ENCODE peak calls at places on chromosomes 6 and 20, in nine cellular contexts. One of them, this sample, is unnamed.

GRCh38 chr6:7991992-7992815 is 72.0 kb downstream of the BLOC1S5 start:
- DNase-seq in GM12878: peak; percentile 13
- DNase-seq in breast epithelium: no peak
- DNase-seq in stomach: no peak
- DNase-seq in suprapubic skin: no peak
- DNase-seq in transverse colon: no peak
- DNase-seq in sigmoid colon: peak; percentile 68
- DNase-seq in endothelial cell of umbilical vein: peak; percentile 96
- DNase-seq in HCT116: peak; percentile 24
- DNase-seq in this sample: no peak

GRCh38 chr6:167501831-167502385 is 177.0 kb downstream of the TTLL2 start:
- DNase-seq in suprapubic skin: no peak
- DNase-seq in GM12878: no peak
- DNase-seq in HCT116: peak; percentile 33
- DNase-seq in transverse colon: peak; percentile 69
- DNase-seq in stomach: peak; percentile 70
- DNase-seq in sigmoid colon: no peak
- DNase-seq in endothelial cell of umbilical vein: no peak
- DNase-seq in breast epithelium: no peak
- DNase-seq in this sample: no peak

GRCh38 chr6:26056583-26057350 is 30.5 kb upstream of the HFE start:
- DNase-seq in transverse colon: peak; percentile 24
- DNase-seq in GM12878: no peak
- DNase-seq in suprapubic skin: no peak
- DNase-seq in endothelial cell of umbilical vein: peak; percentile 68
- DNase-seq in breast epithelium: no peak
- DNase-seq in HCT116: no peak
- DNase-seq in sigmoid colon: peak; percentile 69
- DNase-seq in stomach: no peak
- DNase-seq in this sample: peak; percentile 94

GRCh38 chr6:109308018-109308492 is 74.2 kb downstream of the CD164 start:
- DNase-seq in GM12878: no peak
- DNase-seq in endothelial cell of umbilical vein: no peak
- DNase-seq in breast epithelium: no peak
- DNase-seq in stomach: peak; percentile 65
- DNase-seq in HCT116: no peak
- DNase-seq in suprapubic skin: peak; percentile 82
- DNase-seq in sigmoid colon: no peak
- DNase-seq in transverse colon: peak; percentile 74
- DNase-seq in this sample: peak; percentile 93

GRCh38 chr6:156720739-156721714 is 56.2 kb upstream of the ARID1B start:
- DNase-seq in endothelial cell of umbilical vein: peak; percentile 19
- DNase-seq in suprapubic skin: no peak
- DNase-seq in sigmoid colon: no peak
- DNase-seq in breast epithelium: peak; percentile 53
- DNase-seq in stomach: peak; percentile 73
- DNase-seq in transverse colon: peak; percentile 52
- DNase-seq in GM12878: peak; percentile 76
- DNase-seq in HCT116: no peak
- DNase-seq in this sample: no peak

GRCh38 chr6:83592770-83593394 is 80.5 kb downstream of the PRSS35 start:
- DNase-seq in transverse colon: no peak
- DNase-seq in suprapubic skin: no peak
- DNase-seq in stomach: no peak
- DNase-seq in breast epithelium: no peak
- DNase-seq in sigmoid colon: no peak
- DNase-seq in endothelial cell of umbilical vein: peak; percentile 13
- DNase-seq in HCT116: peak; percentile 26
- DNase-seq in GM12878: peak; percentile 9
- DNase-seq in this sample: no peak

GRCh38 chr6:73309784-73310502 is 44.1 kb downstream of the DPPA5 start:
- DNase-seq in stomach: peak; percentile 65
- DNase-seq in sigmoid colon: peak; percentile 69
- DNase-seq in GM12878: no peak
- DNase-seq in breast epithelium: no peak
- DNase-seq in HCT116: peak; percentile 54
- DNase-seq in suprapubic skin: no peak
- DNase-seq in transverse colon: peak; percentile 59
- DNase-seq in endothelial cell of umbilical vein: peak; percentile 68
- DNase-seq in this sample: no peak

GRCh38 chr20:14583413-14583812 is 246.0 kb upstream of the FLRT3 start:
- DNase-seq in stomach: no peak
- DNase-seq in suprapubic skin: no peak
- DNase-seq in endothelial cell of umbilical vein: no peak
- DNase-seq in sigmoid colon: no peak
- DNase-seq in transverse colon: no peak
- DNase-seq in HCT116: peak; percentile 15
- DNase-seq in GM12878: no peak
- DNase-seq in breast epithelium: no peak
- DNase-seq in this sample: no peak

GRCh38 chr6:140846518-140847277 is 1286.0 kb upstream of the GJE1 start:
- DNase-seq in sigmoid colon: no peak
- DNase-seq in HCT116: no peak
- DNase-seq in stomach: no peak
- DNase-seq in transverse colon: no peak
- DNase-seq in endothelial cell of umbilical vein: peak; percentile 64
- DNase-seq in GM12878: no peak
- DNase-seq in breast epithelium: no peak
- DNase-seq in suprapubic skin: no peak
- DNase-seq in this sample: no peak

GRCh38 chr6:69181964-69182363 is 546.9 kb downstream of the ADGRB3 start:
- DNase-seq in sigmoid colon: no peak
- DNase-seq in HCT116: no peak
- DNase-seq in endothelial cell of umbilical vein: no peak
- DNase-seq in transverse colon: no peak
- DNase-seq in GM12878: no peak
- DNase-seq in stomach: no peak
- DNase-seq in suprapubic skin: no peak
- DNase-seq in breast epithelium: no peak
- DNase-seq in this sample: no peak

DNA sequence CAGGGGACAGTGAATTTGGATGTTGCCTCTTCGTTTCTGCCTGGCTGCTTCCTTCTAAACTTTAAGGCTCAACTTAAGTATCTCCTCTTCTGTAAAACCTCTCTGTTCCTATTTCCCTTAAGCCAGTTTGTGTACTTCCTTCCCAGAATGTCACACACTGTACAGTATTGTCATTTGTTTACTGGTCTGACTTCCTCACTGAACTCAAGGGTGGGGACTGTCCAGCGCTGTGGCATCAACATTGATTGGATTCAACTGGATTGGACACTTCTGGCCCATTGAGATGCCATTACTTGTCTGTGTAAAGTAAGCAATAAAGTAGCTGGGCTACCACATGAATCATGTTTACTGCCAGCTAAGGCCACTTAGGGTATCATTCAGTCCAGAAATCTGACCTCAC is 69.7 kb downstream of the ANKS1A start:
- DNase-seq in HCT116: no peak
- DNase-seq in GM12878: no peak
- DNase-seq in stomach: no peak
- DNase-seq in endothelial cell of umbilical vein: no peak
- DNase-seq in transverse colon: peak; percentile 30
- DNase-seq in breast epithelium: no peak
- DNase-seq in sigmoid colon: no peak
- DNase-seq in suprapubic skin: no peak
- DNase-seq in this sample: no peak
- TF ChIP-seq POLR2AphosphoS5 in HCT116: no peak
- TF ChIP-seq POLR2AphosphoS5 in GM12878: no peak
- TF ChIP-seq POLR2AphosphoS5 in stomach: no peak
- TF ChIP-seq POLR2AphosphoS5 in endothelial cell of umbilical vein: no peak
- TF ChIP-seq POLR2AphosphoS5 in transverse colon: no peak
- TF ChIP-seq POLR2AphosphoS5 in breast epithelium: no peak
- TF ChIP-seq POLR2AphosphoS5 in sigmoid colon: no peak
- TF ChIP-seq POLR2AphosphoS5 in suprapubic skin: no peak
- TF ChIP-seq POLR2AphosphoS5 in this sample: no peak

DNA sequence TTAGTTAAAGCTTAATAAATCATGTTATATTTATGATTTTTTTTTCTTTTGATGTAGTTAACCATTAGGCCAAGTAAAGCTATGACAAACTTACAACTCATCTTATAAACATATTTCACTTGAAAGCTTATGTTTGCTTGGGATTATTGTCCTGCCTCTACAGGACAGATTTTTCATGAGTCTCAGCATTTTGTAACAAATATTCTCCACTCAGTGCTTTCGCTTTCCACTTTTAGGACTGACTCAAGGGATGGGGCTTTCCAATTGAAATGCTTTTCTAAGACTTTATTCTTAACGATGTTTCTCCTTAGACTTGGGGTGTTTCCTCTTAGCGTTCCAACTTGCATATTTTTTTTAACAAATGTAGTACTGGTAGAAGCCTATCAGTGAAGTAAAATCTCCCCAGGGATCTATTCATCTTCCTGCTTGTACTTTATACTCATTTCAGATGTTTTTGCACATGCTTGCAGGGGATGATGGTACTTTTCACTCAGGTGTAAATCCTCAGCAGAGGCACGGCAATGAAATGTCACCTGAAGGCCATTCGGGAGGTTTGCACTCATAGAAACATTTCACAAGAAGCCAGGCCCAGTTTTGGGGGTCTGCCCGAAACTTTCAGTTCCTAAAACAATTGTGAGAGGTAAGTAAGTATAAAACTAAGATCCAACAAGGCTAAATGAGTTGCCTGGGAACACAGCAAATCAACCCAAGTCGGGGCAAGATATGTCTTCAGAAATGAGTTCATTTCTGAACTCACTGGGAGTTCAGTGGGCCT is 298.1 kb upstream of the FOXQ1 start:
- DNase-seq in GM12878: peak; percentile 34
- DNase-seq in suprapubic skin: no peak
- DNase-seq in HCT116: no peak
- DNase-seq in breast epithelium: no peak
- DNase-seq in stomach: no peak
- DNase-seq in sigmoid colon: no peak
- DNase-seq in endothelial cell of umbilical vein: no peak
- DNase-seq in transverse colon: no peak
- DNase-seq in this sample: no peak
- H3K9me3 ChIP-seq in GM12878: peaks cover 3% of the 10 kb centered on the region
- H3K9me3 ChIP-seq in suprapubic skin: no peaks in the 10 kb centered on the region
- H3K9me3 ChIP-seq in HCT116: no peaks in the 10 kb centered on the region
- H3K9me3 ChIP-seq in breast epithelium: no peaks in the 10 kb centered on the region
- H3K9me3 ChIP-seq in stomach: no peaks in the 10 kb centered on the region
- H3K9me3 ChIP-seq in sigmoid colon: no peaks in the 10 kb centered on the region
- H3K9me3 ChIP-seq in endothelial cell of umbilical vein: peaks cover 5% of the 10 kb centered on the region
- H3K9me3 ChIP-seq in transverse colon: no peaks in the 10 kb centered on the region
- H3K9me3 ChIP-seq in this sample: no peaks in the 10 kb centered on the region

GRCh38 chr6:13947611-13948178 is 22.9 kb downstream of the RNF182 start:
- DNase-seq in sigmoid colon: no peak
- DNase-seq in suprapubic skin: no peak
- DNase-seq in transverse colon: no peak
- DNase-seq in breast epithelium: no peak
- DNase-seq in endothelial cell of umbilical vein: no peak
- DNase-seq in GM12878: no peak
- DNase-seq in stomach: no peak
- DNase-seq in HCT116: no peak
- DNase-seq in this sample: no peak

GRCh38 chr6:13946506-13946905 is 21.8 kb downstream of the RNF182 start:
- DNase-seq in sigmoid colon: no peak
- DNase-seq in breast epithelium: no peak
- DNase-seq in transverse colon: no peak
- DNase-seq in suprapubic skin: no peak
- DNase-seq in GM12878: no peak
- DNase-seq in stomach: no peak
- DNase-seq in endothelial cell of umbilical vein: no peak
- DNase-seq in HCT116: no peak
- DNase-seq in this sample: no peak

GRCh38 chr6:13941902-13942301 is 17.1 kb downstream of the RNF182 start:
- DNase-seq in HCT116: no peak
- DNase-seq in transverse colon: no peak
- DNase-seq in breast epithelium: no peak
- DNase-seq in stomach: no peak
- DNase-seq in endothelial cell of umbilical vein: no peak
- DNase-seq in GM12878: no peak
- DNase-seq in suprapubic skin: no peak
- DNase-seq in sigmoid colon: no peak
- DNase-seq in this sample: no peak

DNA sequence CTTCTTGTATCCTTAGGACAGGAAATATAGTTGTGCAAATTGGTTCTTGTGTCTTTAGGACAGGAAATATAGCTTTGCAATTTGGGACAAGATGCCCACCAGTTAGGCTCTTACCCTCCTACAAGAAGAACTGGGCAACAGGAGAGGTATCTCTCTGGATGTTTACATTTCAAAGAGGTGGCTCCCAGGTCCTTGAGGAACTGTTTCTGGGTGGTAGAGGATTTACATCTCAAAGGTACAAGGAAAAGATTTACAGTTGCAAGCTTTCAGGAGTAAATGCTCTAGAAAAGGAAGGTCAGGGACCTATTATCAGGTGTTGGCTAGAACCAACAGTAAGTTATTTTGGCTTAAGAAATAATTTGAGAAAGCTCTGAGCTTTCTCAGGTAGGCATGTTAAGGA is 19.2 kb downstream of the RNF182 start:
- DNase-seq in stomach: no peak
- DNase-seq in transverse colon: no peak
- DNase-seq in GM12878: no peak
- DNase-seq in breast epithelium: no peak
- DNase-seq in endothelial cell of umbilical vein: no peak
- DNase-seq in sigmoid colon: no peak
- DNase-seq in HCT116: no peak
- DNase-seq in suprapubic skin: no peak
- DNase-seq in this sample: no peak
- TF ChIP-seq CTCF in stomach: no peak
- TF ChIP-seq CTCF in transverse colon: no peak
- TF ChIP-seq CTCF in GM12878: no peak
- TF ChIP-seq CTCF in breast epithelium: no peak
- TF ChIP-seq CTCF in endothelial cell of umbilical vein: no peak
- TF ChIP-seq CTCF in sigmoid colon: no peak
- TF ChIP-seq CTCF in HCT116: no peak
- TF ChIP-seq CTCF in suprapubic skin: no peak
- TF ChIP-seq CTCF in this sample: no peak

DNA sequence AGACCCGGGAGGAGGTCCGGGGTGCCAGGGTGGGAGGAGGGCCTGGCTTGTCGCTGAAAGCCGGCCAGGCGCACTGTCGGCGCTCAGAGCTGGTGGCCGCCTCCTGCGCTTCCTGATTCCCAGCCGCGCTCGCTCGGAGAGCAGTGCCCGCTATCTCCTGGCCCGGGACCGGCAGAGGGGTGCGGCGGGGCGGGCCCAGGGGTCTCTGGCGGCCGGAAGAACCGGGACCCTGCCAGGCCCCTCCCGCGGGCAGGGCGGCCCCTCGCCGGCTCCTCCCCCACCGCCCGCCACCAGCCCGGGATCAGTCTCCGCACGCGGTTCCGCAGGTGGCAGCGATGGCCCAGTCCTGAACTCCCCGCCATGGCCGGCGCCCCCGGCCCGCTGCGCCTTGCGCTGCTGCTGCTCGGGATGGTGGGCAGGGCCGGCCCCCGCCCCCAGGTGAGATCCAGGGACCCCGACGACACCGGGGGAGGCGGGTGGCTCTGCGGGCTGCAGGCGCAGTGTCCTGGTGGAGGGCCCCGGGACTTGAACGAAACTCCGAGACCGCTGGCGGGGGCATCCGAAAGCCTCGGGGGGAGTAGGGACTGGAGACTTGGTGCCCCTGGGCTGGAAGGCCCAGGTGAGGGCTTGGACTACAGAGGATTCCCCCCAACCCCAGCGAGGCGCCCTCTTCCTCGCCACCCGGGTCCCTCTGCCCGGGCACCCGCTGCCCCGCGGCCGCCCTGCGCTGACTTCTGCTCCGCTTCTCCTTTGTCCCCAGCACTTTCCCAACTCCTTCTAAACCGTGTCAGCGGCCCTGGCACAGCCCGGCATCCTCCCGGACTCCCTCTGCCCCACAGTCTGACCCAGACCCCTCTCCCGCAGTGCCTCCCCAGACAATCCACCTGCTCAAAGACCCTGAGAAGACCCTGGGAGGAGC is at the start of gene GLP1R:
- DNase-seq in sigmoid colon: no peak
- DNase-seq in suprapubic skin: no peak
- DNase-seq in endothelial cell of umbilical vein: no peak
- DNase-seq in transverse colon: no peak
- DNase-seq in GM12878: no peak
- DNase-seq in stomach: no peak
- DNase-seq in HCT116: no peak
- DNase-seq in breast epithelium: no peak
- DNase-seq in this sample: no peak
- TF ChIP-seq POLR2AphosphoS5 in sigmoid colon: no peak
- TF ChIP-seq POLR2AphosphoS5 in suprapubic skin: no peak
- TF ChIP-seq POLR2AphosphoS5 in endothelial cell of umbilical vein: no peak
- TF ChIP-seq POLR2AphosphoS5 in transverse colon: no peak
- TF ChIP-seq POLR2AphosphoS5 in GM12878: no peak
- TF ChIP-seq POLR2AphosphoS5 in stomach: no peak
- TF ChIP-seq POLR2AphosphoS5 in HCT116: no peak
- TF ChIP-seq POLR2AphosphoS5 in breast epithelium: no peak
- TF ChIP-seq POLR2AphosphoS5 in this sample: no peak